ENCODE peak calls at places on chromosome 21, in seven cellular contexts. E is esophagus muscularis mucosa, R is breast epithelium, B is K562, V is suprapubic skin, C is HepG2, U is stomach. J is an unnamed sample. For H3K4me1, the result is how much of the 10 kb centered on the place peaks cover.

GRCh38 chr21:39633770-39634181 is 21.0 kb downstream of the B3GALT5 start:
- DNase-seq in R (no peak), V (no peak), U (no peak), B (no peak), C (no peak), E (peak), J (no peak)

GRCh38 chr21:41235214-41235613 is 67.3 kb downstream of the BACE2 start:
- DNase-seq in R (no peak), B (no peak), V (no peak), E (no peak), C (no peak), U (no peak), J (no peak)

GRCh38 chr21:38910390-38911008 is 104.8 kb downstream of the ETS2 start:
- DNase-seq in B (no peak), V (no peak), R (no peak), C (no peak), E (no peak), U (no peak), J (no peak)

GRCh38 chr21:40760811-40761210 is 86.1 kb downstream of the DSCAM start:
- DNase-seq in V (no peak), B (no peak), R (no peak), U (no peak), C (no peak), E (no peak), J (no peak)

GRCh38 chr21:14725219-14725618 is 179.1 kb upstream of the SAMSN1 start:
- DNase-seq in B (no peak), V (no peak), C (no peak), E (no peak), R (no peak), U (no peak), J (no peak)

GRCh38 chr21:8989883-8990325 is 1531.5 kb upstream of the TPTE start:
- DNase-seq in V (no peak), C (peak), E (no peak), R (no peak), U (no peak), B (peak), J (no peak)

GRCh38 chr21:39097335-39097861 is 85.9 kb downstream of the PSMG1 start:
- DNase-seq in E (no peak), B (no peak), V (no peak), R (no peak), C (no peak), U (no peak), J (peak)

GRCh38 chr21:14995695-14996490 is 68.9 kb downstream of the NRIP1 start:
- DNase-seq in U (no peak), V (no peak), E (no peak), C (no peak), B (no peak), R (no peak), J (no peak)

GRCh38 chr21:34935868-34936267 is 113.2 kb downstream of the RUNX1 start:
- DNase-seq in R (no peak), C (no peak), V (no peak), U (no peak), E (no peak), B (no peak), J (no peak)

GRCh38 chr21:43880111-43880985 is 15.3 kb downstream of the AGPAT3 start:
- DNase-seq in E (no peak), R (no peak), B (no peak), C (no peak), U (peak), V (no peak), J (peak)

GRCh38 chr21:17987328-17987727 is 168.2 kb upstream of the C21orf91 start:
- DNase-seq in V (no peak), R (no peak), B (no peak), C (no peak), E (no peak), U (no peak), J (no peak)

GRCh38 chr21:15520811-15521643 is 208.8 kb upstream of the USP25 start:
- DNase-seq in E (no peak), C (peak), V (no peak), U (no peak), B (no peak), R (no peak), J (no peak)

GRCh38 chr21:38376693-38377092 is 119.9 kb downstream of the KCNJ15 start:
- DNase-seq in C (no peak), B (no peak), U (no peak), R (no peak), E (peak), V (no peak), J (peak)

GRCh38 chr21:43834146-43834905 is 30.7 kb upstream of the AGPAT3 start:
- DNase-seq in B (peak), C (no peak), U (no peak), V (no peak), E (no peak), R (no peak), J (no peak)

GRCh38 chr21:18155508-18156193 is 89.0 kb upstream of the CHODL start:
- DNase-seq in U (no peak), B (no peak), E (no peak), C (no peak), V (no peak), R (no peak), J (no peak)

GRCh38 chr21:28229811-28230210 is 762.9 kb downstream of the LTN1 start:
- DNase-seq in C (no peak), B (no peak), E (no peak), U (no peak), R (no peak), V (no peak), J (no peak)

GRCh38 chr21:15766952-15767603 is 37.3 kb downstream of the USP25 start:
- DNase-seq in B (no peak), U (no peak), R (no peak), C (no peak), E (no peak), V (no peak), J (no peak)

GRCh38 chr21:27759091-27759659 is 792.3 kb upstream of the ADAMTS5 start:
- DNase-seq in E (no peak), U (no peak), B (no peak), V (no peak), R (no peak), C (no peak), J (no peak)

GRCh38 chr21:32569261-32570230 is 15.8 kb downstream of the TCP10L start:
- DNase-seq in U (peak), R (peak), E (no peak), V (peak), C (peak), B (peak), J (peak)

GRCh38 chr21:40047993-40048730 is 180.9 kb downstream of the PCP4 start:
- DNase-seq in U (no peak), C (no peak), B (no peak), E (no peak), R (no peak), V (no peak), J (no peak)

GRCh38 chr21:39048574-39048973 is 134.7 kb downstream of the PSMG1 start:
- DNase-seq in R (no peak), B (no peak), U (no peak), V (no peak), C (no peak), E (no peak), J (no peak)

GRCh38 chr21:14947613-14948160 is 117.1 kb downstream of the NRIP1 start:
- DNase-seq in B (no peak), U (no peak), E (no peak), V (no peak), R (no peak), C (peak), J (no peak)

GRCh38 chr21:16075594-16076282 is 346.0 kb downstream of the USP25 start:
- DNase-seq in V (no peak), C (no peak), R (no peak), E (no peak), U (no peak), B (no peak), J (no peak)

GRCh38 chr21:42306366-42307035 is 8.7 kb downstream of the TFF3 start:
- DNase-seq in E (no peak), V (peak), C (no peak), B (no peak), U (peak), R (no peak), J (peak)

GRCh38 chr21:16587671-16588379 is 858.0 kb downstream of the USP25 start:
- DNase-seq in E (no peak), U (no peak), V (peak), C (no peak), B (no peak), R (no peak), J (no peak)

GRCh38 chr21:26939532-26940181 is 27.2 kb downstream of the ADAMTS5 start:
- DNase-seq in R (no peak), V (no peak), E (no peak), C (no peak), U (no peak), B (no peak), J (no peak)

GRCh38 chr21:15014220-15014619 is 50.6 kb downstream of the NRIP1 start:
- DNase-seq in B (no peak), C (no peak), R (no peak), E (no peak), V (no peak), U (no peak), J (no peak)

GRCh38 chr21:39034590-39035536 is 148.4 kb downstream of the PSMG1 start:
- DNase-seq in E (no peak), C (no peak), U (no peak), B (no peak), R (no peak), V (no peak), J (no peak)

GRCh38 chr21:39660596-39660995 is 47.9 kb downstream of the B3GALT5 start:
- DNase-seq in B (no peak), U (no peak), C (no peak), R (no peak), E (no peak), V (no peak), J (no peak)

GRCh38 chr21:15775981-15776380 is 46.2 kb downstream of the USP25 start:
- DNase-seq in U (no peak), E (no peak), R (no peak), B (no peak), V (no peak), C (no peak), J (no peak)

GRCh38 chr21:33101300-33102005 is 31.5 kb downstream of the OLIG1 start:
- DNase-seq in V (no peak), U (no peak), E (no peak), B (no peak), R (no peak), C (no peak), J (no peak)

DNA sequence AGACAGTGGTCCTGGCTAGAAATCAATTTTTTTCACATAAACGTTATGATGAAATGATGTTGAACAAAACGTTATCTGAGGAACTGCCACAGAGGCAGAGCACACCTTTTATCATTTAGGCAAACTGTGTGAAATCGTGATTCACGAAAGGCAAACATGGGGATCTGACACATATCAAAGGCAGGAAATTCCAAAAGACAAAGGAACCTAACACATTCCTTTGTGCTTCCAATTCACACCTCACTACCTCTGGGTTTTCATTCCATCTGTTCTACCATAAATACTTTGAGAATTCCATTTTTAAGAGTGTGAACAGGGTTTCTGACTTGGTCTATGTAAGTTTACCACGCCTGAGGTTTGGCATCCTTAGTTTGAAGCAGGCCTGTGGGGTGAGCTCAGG is 119.5 kb upstream of the KRTAP19-8 start:
- DNase-seq in V (no peak), C (no peak), B (no peak), E (no peak), R (no peak), U (no peak), J (no peak)
- H3K4me3 ChIP-seq in V (no peak), C (no peak), B (no peak), E (no peak), R (no peak), U (no peak), J (no peak)

DNA sequence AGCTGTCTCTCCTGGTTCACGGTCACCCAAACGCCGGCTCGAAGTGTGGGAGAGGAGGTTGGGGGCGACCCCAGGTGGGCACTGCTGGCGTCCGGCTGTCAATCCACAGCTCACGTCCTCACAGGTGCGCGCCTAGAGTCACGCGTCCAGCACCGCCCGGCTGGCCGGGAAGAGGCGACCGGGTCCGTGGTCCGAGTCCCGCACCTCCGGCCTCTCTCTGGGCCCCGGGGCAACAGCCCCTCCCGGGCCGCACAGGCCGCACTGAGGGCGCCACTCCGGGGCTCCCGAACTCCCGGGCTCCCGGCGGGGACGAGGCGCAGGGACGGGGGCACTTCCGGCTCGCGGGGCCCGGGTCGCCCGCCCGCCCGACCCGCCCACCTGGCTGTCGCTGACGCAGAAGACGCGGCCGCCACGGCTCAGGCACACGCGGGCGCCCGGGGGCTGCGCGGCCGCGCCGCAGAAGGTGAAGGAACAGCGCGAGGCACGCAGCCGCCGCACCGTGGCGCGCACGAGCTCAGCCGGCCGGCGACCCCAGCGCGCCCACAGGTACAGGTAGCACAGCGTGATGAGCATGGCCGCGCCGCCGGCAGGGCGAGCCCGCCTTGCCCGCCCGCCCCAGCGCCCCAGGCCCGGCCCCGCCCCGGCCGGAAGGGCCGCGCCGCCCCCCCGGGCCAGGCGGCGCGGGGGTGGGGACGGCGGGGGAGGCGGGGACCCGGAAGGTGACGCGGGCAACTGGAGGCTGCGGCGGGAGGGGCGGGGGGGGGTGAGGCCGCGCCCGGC is at the start of gene HLCS:
- DNase-seq in U (peak), R (peak), B (peak), C (peak), E (no peak), V (peak), J (peak)
- TF ChIP-seq POLR2AphosphoS5 in U (peak), R (no peak), B (no peak), C (no peak), E (peak), V (no peak), J (peak)

GRCh38 chr21:29621525-29621924 is 318.3 kb downstream of the GRIK1 start:
- DNase-seq in V (no peak), C (no peak), R (no peak), U (no peak), B (no peak), E (no peak), J (no peak)
- H3K4me1 ChIP-seq in V (under half), C (under half), R (under half), U (under half), B (under half), E (under half), J (under half)

DNA sequence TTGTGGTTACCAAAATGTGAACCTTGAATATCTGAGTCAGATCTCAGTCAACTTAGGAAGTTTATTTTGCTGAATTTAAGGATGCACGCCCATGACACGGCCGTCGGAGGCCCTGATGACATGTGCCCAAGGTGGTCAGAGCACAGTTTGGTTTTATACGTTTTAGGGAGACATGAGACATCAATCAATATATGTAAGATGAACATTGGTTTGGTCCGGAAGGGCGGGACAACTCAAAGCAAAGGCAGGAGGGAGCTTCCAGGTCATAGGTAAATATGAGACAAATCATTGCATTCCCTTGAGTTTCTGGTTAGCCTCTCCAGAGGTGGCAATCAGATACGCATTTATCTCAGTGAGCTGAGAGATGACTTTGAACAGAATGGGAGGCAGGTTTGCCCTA is 1.0 kb upstream of the PRMT2 start:
- DNase-seq in E (no peak), R (no peak), C (peak), B (no peak), V (no peak), U (no peak), J (no peak)
- H3K4me3 ChIP-seq in E (peak), R (peak), C (no peak), B (peak), V (peak), U (peak), J (no peak)

GRCh38 chr21:30227633-30228404 is 11.9 kb upstream of the CLDN8 start:
- DNase-seq in R (no peak), C (no peak), V (no peak), U (no peak), E (no peak), B (no peak), J (no peak)
- TF ChIP-seq POLR2AphosphoS5 in R (peak), C (no peak), V (no peak), U (peak), E (peak), B (peak), J (no peak)

GRCh38 chr21:25735895-25736597 is 1.3 kb downstream of the GABPA start:
- DNase-seq in B (no peak), R (no peak), U (no peak), V (no peak), C (peak), E (no peak), J (no peak)
- H3K4me1 ChIP-seq in B (under half), R (under half), U (under half), V (under half), C (under half), E (under half), J (under half)

GRCh38 chr21:45407629-45408247 is 2.8 kb downstream of the COL18A1 start:
- DNase-seq in B (no peak), R (no peak), C (no peak), E (no peak), U (no peak), V (no peak), J (peak)
- H3K4me3 ChIP-seq in B (no peak), R (no peak), C (no peak), E (no peak), U (no peak), V (no peak), J (no peak)

DNA sequence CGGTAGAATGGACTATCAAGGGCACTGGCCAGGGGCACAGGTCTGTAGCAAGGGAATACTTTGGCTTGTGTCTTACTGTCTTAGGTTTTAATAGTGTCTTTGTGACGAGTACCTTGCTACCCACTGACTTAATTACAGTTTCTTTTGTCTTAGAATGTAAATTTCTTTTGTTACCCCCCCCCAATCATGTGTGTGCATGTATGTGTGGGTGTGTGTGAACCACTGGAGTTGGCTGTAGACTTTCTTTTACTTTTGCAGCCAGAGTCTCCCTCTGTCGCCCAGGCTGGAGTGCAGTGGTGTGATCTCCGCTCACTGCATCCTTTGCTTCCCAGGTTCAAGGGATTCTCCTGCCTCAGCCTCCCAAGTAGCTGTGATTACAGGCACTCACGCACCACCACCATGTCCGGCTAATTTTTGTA is 61.8 kb upstream of the CLDN14 start:
- DNase-seq in R (no peak), B (no peak), E (no peak), V (no peak), U (no peak), C (no peak), J (no peak)
- TF ChIP-seq POLR2AphosphoS5 in R (no peak), B (no peak), E (no peak), V (no peak), U (no peak), C (no peak), J (no peak)